ENCODE peak calls at places on chromosomes 6 and 20, in eight cellular contexts. One of them, this sample, is unnamed.

GRCh38 chr20:63319164-63320040 is 26.4 kb downstream of the COL20A1 start:
- DNase-seq in PC-9: no peak
- DNase-seq in NCI-H460: no peak
- DNase-seq in fibroblast of lung: no peak
- DNase-seq in PC-3: no peak
- DNase-seq in cardiac fibroblast: no peak
- DNase-seq in choroid plexus epithelial cell: no peak
- DNase-seq in stimulated activated CD4-positive, alpha-beta T cell treated with anti-CD3 and anti-CD28 coated beads, Interleukin-4, amount 100 ng/mL, for 24 hours: no peak
- DNase-seq in this sample: no peak

GRCh38 chr20:19958243-19958642 is 58.9 kb upstream of the NAA20 start:
- DNase-seq in PC-9: no peak
- DNase-seq in NCI-H460: no peak
- DNase-seq in fibroblast of lung: no peak
- DNase-seq in PC-3: no peak
- DNase-seq in cardiac fibroblast: no peak
- DNase-seq in choroid plexus epithelial cell: no peak
- DNase-seq in stimulated activated CD4-positive, alpha-beta T cell treated with anti-CD3 and anti-CD28 coated beads, Interleukin-4, amount 100 ng/mL, for 24 hours: no peak
- DNase-seq in this sample: no peak

GRCh38 chr6:17013701-17014100 is 88.1 kb upstream of the STMND1 start:
- DNase-seq in PC-9: no peak
- DNase-seq in NCI-H460: no peak
- DNase-seq in fibroblast of lung: peak
- DNase-seq in PC-3: peak
- DNase-seq in cardiac fibroblast: peak
- DNase-seq in choroid plexus epithelial cell: peak
- DNase-seq in stimulated activated CD4-positive, alpha-beta T cell treated with anti-CD3 and anti-CD28 coated beads, Interleukin-4, amount 100 ng/mL, for 24 hours: no peak
- DNase-seq in this sample: no peak

GRCh38 chr20:5168582-5169396 is 42.0 kb downstream of the CDS2 start:
- DNase-seq in PC-9: peak
- DNase-seq in NCI-H460: no peak
- DNase-seq in fibroblast of lung: peak
- DNase-seq in PC-3: peak
- DNase-seq in cardiac fibroblast: peak
- DNase-seq in choroid plexus epithelial cell: peak
- DNase-seq in stimulated activated CD4-positive, alpha-beta T cell treated with anti-CD3 and anti-CD28 coated beads, Interleukin-4, amount 100 ng/mL, for 24 hours: no peak
- DNase-seq in this sample: no peak

GRCh38 chr6:87396595-87397392 is 11.0 kb upstream of the CFAP206 start:
- DNase-seq in PC-9: no peak
- DNase-seq in NCI-H460: no peak
- DNase-seq in fibroblast of lung: no peak
- DNase-seq in PC-3: no peak
- DNase-seq in cardiac fibroblast: no peak
- DNase-seq in choroid plexus epithelial cell: no peak
- DNase-seq in stimulated activated CD4-positive, alpha-beta T cell treated with anti-CD3 and anti-CD28 coated beads, Interleukin-4, amount 100 ng/mL, for 24 hours: no peak
- DNase-seq in this sample: no peak

GRCh38 chr6:110233769-110234374 is 53.6 kb downstream of the CDC40 start:
- DNase-seq in PC-9: no peak
- DNase-seq in NCI-H460: no peak
- DNase-seq in fibroblast of lung: peak
- DNase-seq in PC-3: no peak
- DNase-seq in cardiac fibroblast: peak
- DNase-seq in choroid plexus epithelial cell: peak
- DNase-seq in stimulated activated CD4-positive, alpha-beta T cell treated with anti-CD3 and anti-CD28 coated beads, Interleukin-4, amount 100 ng/mL, for 24 hours: no peak
- DNase-seq in this sample: no peak

GRCh38 chr6:151448623-151449022 is 3.3 kb downstream of the RMND1 start:
- DNase-seq in PC-9: no peak
- DNase-seq in NCI-H460: no peak
- DNase-seq in fibroblast of lung: no peak
- DNase-seq in PC-3: no peak
- DNase-seq in cardiac fibroblast: no peak
- DNase-seq in choroid plexus epithelial cell: no peak
- DNase-seq in stimulated activated CD4-positive, alpha-beta T cell treated with anti-CD3 and anti-CD28 coated beads, Interleukin-4, amount 100 ng/mL, for 24 hours: no peak
- DNase-seq in this sample: no peak

GRCh38 chr6:34196116-34196832 is 40.4 kb upstream of the HMGA1 start:
- DNase-seq in PC-9: peak
- DNase-seq in NCI-H460: peak
- DNase-seq in fibroblast of lung: peak
- DNase-seq in PC-3: peak
- DNase-seq in cardiac fibroblast: peak
- DNase-seq in choroid plexus epithelial cell: peak
- DNase-seq in stimulated activated CD4-positive, alpha-beta T cell treated with anti-CD3 and anti-CD28 coated beads, Interleukin-4, amount 100 ng/mL, for 24 hours: peak
- DNase-seq in this sample: peak

GRCh38 chr20:37994512-37994911 is 38.7 kb downstream of the TTI1 start:
- DNase-seq in PC-9: peak
- DNase-seq in NCI-H460: no peak
- DNase-seq in fibroblast of lung: peak
- DNase-seq in PC-3: peak
- DNase-seq in cardiac fibroblast: peak
- DNase-seq in choroid plexus epithelial cell: peak
- DNase-seq in stimulated activated CD4-positive, alpha-beta T cell treated with anti-CD3 and anti-CD28 coated beads, Interleukin-4, amount 100 ng/mL, for 24 hours: no peak
- DNase-seq in this sample: no peak

GRCh38 chr20:57170343-57170742 is 96.1 kb downstream of the BMP7 start:
- DNase-seq in PC-9: no peak
- DNase-seq in NCI-H460: no peak
- DNase-seq in fibroblast of lung: no peak
- DNase-seq in PC-3: no peak
- DNase-seq in cardiac fibroblast: no peak
- DNase-seq in choroid plexus epithelial cell: no peak
- DNase-seq in stimulated activated CD4-positive, alpha-beta T cell treated with anti-CD3 and anti-CD28 coated beads, Interleukin-4, amount 100 ng/mL, for 24 hours: no peak
- DNase-seq in this sample: no peak

GRCh38 chr6:43129434-43130194 is 41.5 kb upstream of the SRF start:
- DNase-seq in PC-9: no peak
- DNase-seq in NCI-H460: peak
- DNase-seq in fibroblast of lung: peak
- DNase-seq in PC-3: peak
- DNase-seq in cardiac fibroblast: peak
- DNase-seq in choroid plexus epithelial cell: peak
- DNase-seq in stimulated activated CD4-positive, alpha-beta T cell treated with anti-CD3 and anti-CD28 coated beads, Interleukin-4, amount 100 ng/mL, for 24 hours: no peak
- DNase-seq in this sample: no peak

GRCh38 chr6:3518356-3518841 is 61.5 kb upstream of the SLC22A23 start:
- DNase-seq in PC-9: peak
- DNase-seq in NCI-H460: peak
- DNase-seq in fibroblast of lung: peak
- DNase-seq in PC-3: peak
- DNase-seq in cardiac fibroblast: peak
- DNase-seq in choroid plexus epithelial cell: peak
- DNase-seq in stimulated activated CD4-positive, alpha-beta T cell treated with anti-CD3 and anti-CD28 coated beads, Interleukin-4, amount 100 ng/mL, for 24 hours: no peak
- DNase-seq in this sample: no peak

GRCh38 chr6:30727920-30728605 is 7.9 kb downstream of the TUBB start:
- DNase-seq in PC-9: no peak
- DNase-seq in NCI-H460: no peak
- DNase-seq in fibroblast of lung: peak
- DNase-seq in PC-3: peak
- DNase-seq in cardiac fibroblast: peak
- DNase-seq in choroid plexus epithelial cell: peak
- DNase-seq in stimulated activated CD4-positive, alpha-beta T cell treated with anti-CD3 and anti-CD28 coated beads, Interleukin-4, amount 100 ng/mL, for 24 hours: no peak
- DNase-seq in this sample: no peak

GRCh38 chr6:81894788-81895221 is 142.3 kb upstream of the TENT5A start:
- DNase-seq in PC-9: no peak
- DNase-seq in NCI-H460: no peak
- DNase-seq in fibroblast of lung: peak
- DNase-seq in PC-3: no peak
- DNase-seq in cardiac fibroblast: peak
- DNase-seq in choroid plexus epithelial cell: peak
- DNase-seq in stimulated activated CD4-positive, alpha-beta T cell treated with anti-CD3 and anti-CD28 coated beads, Interleukin-4, amount 100 ng/mL, for 24 hours: no peak
- DNase-seq in this sample: no peak

GRCh38 chr6:149484733-149485700 is at the start of gene ZC3H12D:
- DNase-seq in PC-9: peak
- DNase-seq in NCI-H460: peak
- DNase-seq in fibroblast of lung: peak
- DNase-seq in PC-3: peak
- DNase-seq in cardiac fibroblast: peak
- DNase-seq in choroid plexus epithelial cell: peak
- DNase-seq in stimulated activated CD4-positive, alpha-beta T cell treated with anti-CD3 and anti-CD28 coated beads, Interleukin-4, amount 100 ng/mL, for 24 hours: peak
- DNase-seq in this sample: no peak

GRCh38 chr20:40160151-40160550 is 528.9 kb downstream of the MAFB start:
- DNase-seq in PC-9: peak
- DNase-seq in NCI-H460: peak
- DNase-seq in fibroblast of lung: no peak
- DNase-seq in PC-3: peak
- DNase-seq in cardiac fibroblast: peak
- DNase-seq in choroid plexus epithelial cell: peak
- DNase-seq in stimulated activated CD4-positive, alpha-beta T cell treated with anti-CD3 and anti-CD28 coated beads, Interleukin-4, amount 100 ng/mL, for 24 hours: no peak
- DNase-seq in this sample: peak

GRCh38 chr6:109079981-109080380 is 14.7 kb downstream of the SESN1 start:
- DNase-seq in PC-9: no peak
- DNase-seq in NCI-H460: no peak
- DNase-seq in fibroblast of lung: no peak
- DNase-seq in PC-3: no peak
- DNase-seq in cardiac fibroblast: peak
- DNase-seq in choroid plexus epithelial cell: peak
- DNase-seq in stimulated activated CD4-positive, alpha-beta T cell treated with anti-CD3 and anti-CD28 coated beads, Interleukin-4, amount 100 ng/mL, for 24 hours: no peak
- DNase-seq in this sample: no peak